ENCODE peak calls at places on chromosome 12, in ten cellular contexts. One of them, this sample, is unnamed.

GRCh38 chr12:116644806-116645205 is 85.6 kb downstream of the MAP1LC3B2 start:
- DNase-seq in fibroblast of the aortic adventitia: no peak
- DNase-seq in Calu3: no peak
- DNase-seq in fibroblast of pulmonary artery: no peak
- DNase-seq in omental fat pad: no peak
- DNase-seq in dorsolateral prefrontal cortex: no peak
- DNase-seq in HFF-Myc: no peak
- DNase-seq in lower leg skin: no peak
- DNase-seq in endothelial cell: no peak
- DNase-seq in HepG2: no peak
- DNase-seq in this sample: no peak

GRCh38 chr12:130664772-130665171 is 51.3 kb downstream of the RIMBP2 start:
- DNase-seq in fibroblast of the aortic adventitia: no peak
- DNase-seq in Calu3: no peak
- DNase-seq in fibroblast of pulmonary artery: no peak
- DNase-seq in omental fat pad: no peak
- DNase-seq in dorsolateral prefrontal cortex: no peak
- DNase-seq in HFF-Myc: no peak
- DNase-seq in lower leg skin: no peak
- DNase-seq in endothelial cell: no peak
- DNase-seq in HepG2: no peak
- DNase-seq in this sample: no peak

GRCh38 chr12:104378427-104378826 is 74.9 kb downstream of the EID3 start:
- DNase-seq in fibroblast of the aortic adventitia: no peak
- DNase-seq in Calu3: no peak
- DNase-seq in fibroblast of pulmonary artery: no peak
- DNase-seq in omental fat pad: no peak
- DNase-seq in dorsolateral prefrontal cortex: no peak
- DNase-seq in HFF-Myc: no peak
- DNase-seq in lower leg skin: no peak
- DNase-seq in endothelial cell: no peak
- DNase-seq in HepG2: no peak
- DNase-seq in this sample: no peak

GRCh38 chr12:103801709-103802585 is 39.1 kb downstream of the NT5DC3 start:
- DNase-seq in fibroblast of the aortic adventitia: peak
- DNase-seq in Calu3: no peak
- DNase-seq in fibroblast of pulmonary artery: peak
- DNase-seq in omental fat pad: no peak
- DNase-seq in dorsolateral prefrontal cortex: no peak
- DNase-seq in HFF-Myc: no peak
- DNase-seq in lower leg skin: no peak
- DNase-seq in endothelial cell: no peak
- DNase-seq in HepG2: peak
- DNase-seq in this sample: no peak

GRCh38 chr12:63301311-63301710 is 150.3 kb upstream of the AVPR1A start:
- DNase-seq in fibroblast of the aortic adventitia: no peak
- DNase-seq in Calu3: no peak
- DNase-seq in fibroblast of pulmonary artery: no peak
- DNase-seq in omental fat pad: no peak
- DNase-seq in dorsolateral prefrontal cortex: no peak
- DNase-seq in HFF-Myc: no peak
- DNase-seq in lower leg skin: no peak
- DNase-seq in endothelial cell: no peak
- DNase-seq in HepG2: no peak
- DNase-seq in this sample: no peak

GRCh38 chr12:69779928-69780327 is 41.3 kb downstream of the RAB3IP start:
- DNase-seq in fibroblast of the aortic adventitia: peak
- DNase-seq in Calu3: peak
- DNase-seq in fibroblast of pulmonary artery: peak
- DNase-seq in omental fat pad: no peak
- DNase-seq in dorsolateral prefrontal cortex: no peak
- DNase-seq in HFF-Myc: peak
- DNase-seq in lower leg skin: no peak
- DNase-seq in endothelial cell: peak
- DNase-seq in HepG2: no peak
- DNase-seq in this sample: peak

GRCh38 chr12:43063642-43064041 is 474.1 kb upstream of the PRICKLE1 start:
- DNase-seq in fibroblast of the aortic adventitia: peak
- DNase-seq in Calu3: no peak
- DNase-seq in fibroblast of pulmonary artery: no peak
- DNase-seq in omental fat pad: no peak
- DNase-seq in dorsolateral prefrontal cortex: no peak
- DNase-seq in HFF-Myc: peak
- DNase-seq in lower leg skin: no peak
- DNase-seq in endothelial cell: no peak
- DNase-seq in HepG2: no peak
- DNase-seq in this sample: no peak

GRCh38 chr12:124626841-124627502 is 59.6 kb upstream of the NCOR2 start:
- DNase-seq in fibroblast of the aortic adventitia: peak
- DNase-seq in Calu3: no peak
- DNase-seq in fibroblast of pulmonary artery: peak
- DNase-seq in omental fat pad: no peak
- DNase-seq in dorsolateral prefrontal cortex: no peak
- DNase-seq in HFF-Myc: no peak
- DNase-seq in lower leg skin: peak
- DNase-seq in endothelial cell: no peak
- DNase-seq in HepG2: no peak
- DNase-seq in this sample: no peak

GRCh38 chr12:6488240-6488639 is 4.8 kb downstream of the MRPL51 start:
- DNase-seq in fibroblast of the aortic adventitia: no peak
- DNase-seq in Calu3: no peak
- DNase-seq in fibroblast of pulmonary artery: no peak
- DNase-seq in omental fat pad: no peak
- DNase-seq in dorsolateral prefrontal cortex: no peak
- DNase-seq in HFF-Myc: no peak
- DNase-seq in lower leg skin: no peak
- DNase-seq in endothelial cell: no peak
- DNase-seq in HepG2: no peak
- DNase-seq in this sample: no peak

GRCh38 chr12:108827941-108828340 is 29.4 kb downstream of the SSH1 start:
- DNase-seq in fibroblast of the aortic adventitia: no peak
- DNase-seq in Calu3: no peak
- DNase-seq in fibroblast of pulmonary artery: no peak
- DNase-seq in omental fat pad: no peak
- DNase-seq in dorsolateral prefrontal cortex: no peak
- DNase-seq in HFF-Myc: no peak
- DNase-seq in lower leg skin: no peak
- DNase-seq in endothelial cell: no peak
- DNase-seq in HepG2: no peak
- DNase-seq in this sample: no peak

GRCh38 chr12:108825205-108825950 is 32.0 kb downstream of the SSH1 start:
- DNase-seq in fibroblast of the aortic adventitia: peak
- DNase-seq in Calu3: no peak
- DNase-seq in fibroblast of pulmonary artery: peak
- DNase-seq in omental fat pad: no peak
- DNase-seq in dorsolateral prefrontal cortex: no peak
- DNase-seq in HFF-Myc: no peak
- DNase-seq in lower leg skin: no peak
- DNase-seq in endothelial cell: no peak
- DNase-seq in HepG2: no peak
- DNase-seq in this sample: no peak

GRCh38 chr12:108826807-108827721 is 30.3 kb downstream of the SSH1 start:
- DNase-seq in fibroblast of the aortic adventitia: peak
- DNase-seq in Calu3: no peak
- DNase-seq in fibroblast of pulmonary artery: no peak
- DNase-seq in omental fat pad: no peak
- DNase-seq in dorsolateral prefrontal cortex: no peak
- DNase-seq in HFF-Myc: no peak
- DNase-seq in lower leg skin: no peak
- DNase-seq in endothelial cell: no peak
- DNase-seq in HepG2: no peak
- DNase-seq in this sample: no peak

GRCh38 chr12:108823804-108824203 is 33.6 kb downstream of the SSH1 start:
- DNase-seq in fibroblast of the aortic adventitia: peak
- DNase-seq in Calu3: no peak
- DNase-seq in fibroblast of pulmonary artery: peak
- DNase-seq in omental fat pad: no peak
- DNase-seq in dorsolateral prefrontal cortex: no peak
- DNase-seq in HFF-Myc: no peak
- DNase-seq in lower leg skin: no peak
- DNase-seq in endothelial cell: no peak
- DNase-seq in HepG2: no peak
- DNase-seq in this sample: no peak

GRCh38 chr12:108826115-108826806 is 31.1 kb downstream of the SSH1 start:
- DNase-seq in fibroblast of the aortic adventitia: peak
- DNase-seq in Calu3: no peak
- DNase-seq in fibroblast of pulmonary artery: peak
- DNase-seq in omental fat pad: no peak
- DNase-seq in dorsolateral prefrontal cortex: no peak
- DNase-seq in HFF-Myc: no peak
- DNase-seq in lower leg skin: peak
- DNase-seq in endothelial cell: peak
- DNase-seq in HepG2: no peak
- DNase-seq in this sample: no peak
- TF ChIP-seq CTCF in fibroblast of the aortic adventitia: peak
- TF ChIP-seq CTCF in Calu3: no peak
- TF ChIP-seq CTCF in fibroblast of pulmonary artery: no peak
- TF ChIP-seq CTCF in omental fat pad: no peak
- TF ChIP-seq CTCF in dorsolateral prefrontal cortex: no peak
- TF ChIP-seq CTCF in HFF-Myc: no peak
- TF ChIP-seq CTCF in lower leg skin: no peak
- TF ChIP-seq CTCF in endothelial cell: no peak
- TF ChIP-seq CTCF in HepG2: no peak
- TF ChIP-seq CTCF in this sample: no peak

DNA sequence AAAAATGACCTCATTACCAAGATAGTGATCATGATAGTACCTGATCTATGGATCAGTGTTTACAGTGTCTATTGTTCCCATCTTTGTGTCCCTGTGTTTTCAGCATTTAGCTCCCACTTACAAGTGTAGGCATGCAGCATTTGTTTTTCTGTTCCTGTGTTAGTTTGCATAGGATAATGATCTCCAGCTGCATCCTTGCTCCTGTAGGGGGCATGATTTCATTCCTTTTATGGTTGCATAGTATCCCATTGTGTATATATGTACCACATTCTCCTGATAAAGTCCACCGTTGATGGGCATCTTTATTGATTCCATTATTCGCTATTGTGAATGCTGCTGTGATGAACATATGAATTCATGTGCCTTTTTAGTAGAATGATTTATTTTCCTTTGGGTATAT is 215.4 kb upstream of the NAV3 start:
- DNase-seq in fibroblast of the aortic adventitia: peak
- DNase-seq in Calu3: no peak
- DNase-seq in fibroblast of pulmonary artery: peak
- DNase-seq in omental fat pad: no peak
- DNase-seq in dorsolateral prefrontal cortex: no peak
- DNase-seq in HFF-Myc: peak
- DNase-seq in lower leg skin: no peak
- DNase-seq in endothelial cell: no peak
- DNase-seq in HepG2: no peak
- DNase-seq in this sample: no peak
- TF ChIP-seq CTCF in fibroblast of the aortic adventitia: peak
- TF ChIP-seq CTCF in Calu3: no peak
- TF ChIP-seq CTCF in fibroblast of pulmonary artery: peak
- TF ChIP-seq CTCF in omental fat pad: no peak
- TF ChIP-seq CTCF in dorsolateral prefrontal cortex: no peak
- TF ChIP-seq CTCF in HFF-Myc: peak
- TF ChIP-seq CTCF in lower leg skin: no peak
- TF ChIP-seq CTCF in endothelial cell: peak
- TF ChIP-seq CTCF in HepG2: no peak
- TF ChIP-seq CTCF in this sample: no peak

GRCh38 chr12:92539966-92540791 is 162.6 kb upstream of the PLEKHG7 start:
- DNase-seq in fibroblast of the aortic adventitia: no peak
- DNase-seq in Calu3: no peak
- DNase-seq in fibroblast of pulmonary artery: no peak
- DNase-seq in omental fat pad: no peak
- DNase-seq in dorsolateral prefrontal cortex: no peak
- DNase-seq in HFF-Myc: no peak
- DNase-seq in lower leg skin: no peak
- DNase-seq in endothelial cell: no peak
- DNase-seq in HepG2: no peak
- DNase-seq in this sample: peak
- TF ChIP-seq CTCF in fibroblast of the aortic adventitia: no peak
- TF ChIP-seq CTCF in Calu3: no peak
- TF ChIP-seq CTCF in fibroblast of pulmonary artery: no peak
- TF ChIP-seq CTCF in omental fat pad: no peak
- TF ChIP-seq CTCF in dorsolateral prefrontal cortex: no peak
- TF ChIP-seq CTCF in HFF-Myc: no peak
- TF ChIP-seq CTCF in lower leg skin: no peak
- TF ChIP-seq CTCF in endothelial cell: no peak
- TF ChIP-seq CTCF in HepG2: no peak
- TF ChIP-seq CTCF in this sample: no peak

GRCh38 chr12:131852551-131853299 is 24.5 kb downstream of the MMP17 start:
- DNase-seq in fibroblast of the aortic adventitia: no peak
- DNase-seq in Calu3: no peak
- DNase-seq in fibroblast of pulmonary artery: no peak
- DNase-seq in omental fat pad: no peak
- DNase-seq in dorsolateral prefrontal cortex: no peak
- DNase-seq in HFF-Myc: no peak
- DNase-seq in lower leg skin: no peak
- DNase-seq in endothelial cell: no peak
- DNase-seq in HepG2: no peak
- DNase-seq in this sample: no peak

GRCh38 chr12:131851741-131852550 is 23.8 kb downstream of the MMP17 start:
- DNase-seq in fibroblast of the aortic adventitia: no peak
- DNase-seq in Calu3: no peak
- DNase-seq in fibroblast of pulmonary artery: no peak
- DNase-seq in omental fat pad: no peak
- DNase-seq in dorsolateral prefrontal cortex: no peak
- DNase-seq in HFF-Myc: no peak
- DNase-seq in lower leg skin: no peak
- DNase-seq in endothelial cell: no peak
- DNase-seq in HepG2: no peak
- DNase-seq in this sample: no peak

GRCh38 chr12:131848753-131849152 is 20.6 kb downstream of the MMP17 start:
- DNase-seq in fibroblast of the aortic adventitia: no peak
- DNase-seq in Calu3: no peak
- DNase-seq in fibroblast of pulmonary artery: no peak
- DNase-seq in omental fat pad: no peak
- DNase-seq in dorsolateral prefrontal cortex: no peak
- DNase-seq in HFF-Myc: no peak
- DNase-seq in lower leg skin: no peak
- DNase-seq in endothelial cell: no peak
- DNase-seq in HepG2: no peak
- DNase-seq in this sample: no peak

GRCh38 chr12:131849700-131850553 is 21.7 kb downstream of the MMP17 start:
- DNase-seq in fibroblast of the aortic adventitia: no peak
- DNase-seq in Calu3: no peak
- DNase-seq in fibroblast of pulmonary artery: no peak
- DNase-seq in omental fat pad: no peak
- DNase-seq in dorsolateral prefrontal cortex: no peak
- DNase-seq in HFF-Myc: no peak
- DNase-seq in lower leg skin: no peak
- DNase-seq in endothelial cell: no peak
- DNase-seq in HepG2: no peak
- DNase-seq in this sample: no peak

DNA sequence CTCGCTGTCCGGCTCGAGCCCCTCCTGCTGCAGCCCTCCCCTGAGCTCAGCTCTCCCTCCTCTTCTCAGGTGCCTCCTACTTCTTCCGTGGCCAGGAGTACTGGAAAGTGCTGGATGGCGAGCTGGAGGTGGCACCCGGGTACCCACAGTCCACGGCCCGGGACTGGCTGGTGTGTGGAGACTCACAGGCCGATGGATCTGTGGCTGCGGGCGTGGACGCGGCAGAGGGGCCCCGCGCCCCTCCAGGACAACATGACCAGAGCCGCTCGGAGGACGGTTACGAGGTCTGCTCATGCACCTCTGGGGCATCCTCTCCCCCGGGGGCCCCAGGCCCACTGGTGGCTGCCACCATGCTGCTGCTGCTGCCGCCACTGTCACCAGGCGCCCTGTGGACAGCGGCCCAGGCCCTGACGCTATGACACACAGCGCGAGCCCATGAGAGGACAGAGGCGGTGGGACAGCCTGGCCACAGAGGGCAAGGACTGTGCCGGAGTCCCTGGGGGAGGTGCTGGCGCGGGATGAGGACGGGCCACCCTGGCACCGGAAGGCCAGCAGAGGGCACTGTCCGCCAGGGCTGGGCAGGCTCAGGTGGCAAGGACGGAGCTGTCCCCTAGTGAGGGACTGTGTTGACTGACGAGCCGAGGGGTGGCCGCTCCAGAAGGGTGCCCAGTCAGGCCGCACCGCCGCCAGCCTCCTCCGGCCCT is 22.8 kb downstream of the MMP17 start:
- DNase-seq in fibroblast of the aortic adventitia: no peak
- DNase-seq in Calu3: peak
- DNase-seq in fibroblast of pulmonary artery: no peak
- DNase-seq in omental fat pad: no peak
- DNase-seq in dorsolateral prefrontal cortex: no peak
- DNase-seq in HFF-Myc: no peak
- DNase-seq in lower leg skin: no peak
- DNase-seq in endothelial cell: no peak
- DNase-seq in HepG2: no peak
- DNase-seq in this sample: peak
- TF ChIP-seq CTCF in fibroblast of the aortic adventitia: peak
- TF ChIP-seq CTCF in Calu3: peak
- TF ChIP-seq CTCF in fibroblast of pulmonary artery: peak
- TF ChIP-seq CTCF in omental fat pad: peak
- TF ChIP-seq CTCF in dorsolateral prefrontal cortex: peak
- TF ChIP-seq CTCF in HFF-Myc: peak
- TF ChIP-seq CTCF in lower leg skin: no peak
- TF ChIP-seq CTCF in endothelial cell: no peak
- TF ChIP-seq CTCF in HepG2: peak
- TF ChIP-seq CTCF in this sample: peak